ENCODE peak calls at places on chromosome 14, in five cellular contexts. I is activated CD4-positive, CD25-positive, alpha-beta regulatory T cell; A is CD8-positive, alpha-beta T cell; V is GM23248; W is NCI-H2029 treated with DMSO at 0.1 percent for 48 hours. H is an unnamed sample.

GRCh38 chr14:97113339-97113738 is 316.2 kb downstream of the VRK1 start:
- DNase-seq in I (no peak), A (no peak), V (no peak), W (no peak), H (no peak)

GRCh38 chr14:29320261-29320660 is 553.7 kb downstream of the FOXG1 start:
- DNase-seq in I (no peak), A (no peak), V (peak; percentile 6), W (no peak), H (no peak)

GRCh38 chr14:41362134-41362533 is 244.5 kb upstream of the LRFN5 start:
- DNase-seq in I (no peak), A (no peak), V (peak; percentile 1), W (no peak), H (no peak)

GRCh38 chr14:103019236-103019635 is 38.1 kb downstream of the CDC42BPB start:
- DNase-seq in I (no peak), A (no peak), V (no peak), W (no peak), H (no peak)

GRCh38 chr14:102795060-102795925 is 18.0 kb downstream of the TRAF3 start:
- DNase-seq in I (no peak), A (peak; percentile 48), V (peak; percentile 93), W (peak; percentile 16), H (no peak)

GRCh38 chr14:61653507-61653906 is 41.8 kb upstream of the HIF1A start:
- DNase-seq in I (no peak), A (no peak), V (peak; percentile 88), W (no peak), H (no peak)

GRCh38 chr14:89241265-89241664 is 175.8 kb downstream of the FOXN3 start:
- DNase-seq in I (no peak), A (no peak), V (no peak), W (no peak), H (no peak)

GRCh38 chr14:66508846-66509621 is 1.1 kb downstream of the GPHN start:
- DNase-seq in I (peak; percentile 9), A (peak; percentile 22), V (peak; percentile 61), W (no peak), H (peak; percentile 16)

GRCh38 chr14:69853774-69854173 is 25.4 kb upstream of the SMOC1 start:
- DNase-seq in I (no peak), A (no peak), V (no peak), W (no peak), H (no peak)

GRCh38 chr14:49992901-49993335 is 100.0 kb downstream of the ARF6 start:
- DNase-seq in I (peak; percentile 14), A (no peak), V (peak; percentile 95), W (no peak), H (no peak)

GRCh38 chr14:105547741-105548169 is 21.4 kb downstream of the TMEM121 start:
- DNase-seq in I (no peak), A (no peak), V (no peak), W (no peak), H (no peak)

GRCh38 chr14:82070040-82070439 is 536.4 kb upstream of the SEL1L start:
- DNase-seq in I (no peak), A (no peak), V (no peak), W (no peak), H (no peak)

GRCh38 chr14:38120109-38120508 is 87.6 kb upstream of the SSTR1 start:
- DNase-seq in I (no peak), A (no peak), V (no peak), W (no peak), H (peak; percentile 43)

GRCh38 chr14:68234101-68234905 is 414.7 kb downstream of the RAD51B start:
- DNase-seq in I (no peak), A (no peak), V (no peak), W (no peak), H (no peak)

GRCh38 chr14:65997350-65997749 is 488.8 kb upstream of the CCDC196 start:
- DNase-seq in I (no peak), A (no peak), V (no peak), W (no peak), H (no peak)

GRCh38 chr14:105591052-105591451 is 64.7 kb downstream of the TMEM121 start:
- DNase-seq in I (no peak), A (no peak), V (no peak), W (no peak), H (no peak)

GRCh38 chr14:29548948-29549370 is 378.7 kb downstream of the PRKD1 start:
- DNase-seq in I (no peak), A (no peak), V (peak; percentile 81), W (peak; percentile 81), H (no peak)

GRCh38 chr14:103542545-103543088 is 13.6 kb downstream of the TRMT61A start:
- DNase-seq in I (no peak), A (no peak), V (peak; percentile 67), W (no peak), H (no peak)

GRCh38 chr14:33810308-33810707 is 140.6 kb downstream of the EGLN3 start:
- DNase-seq in I (no peak), A (no peak), V (no peak), W (peak; percentile 91), H (no peak)

GRCh38 chr14:51822499-51822898 is 37.9 kb upstream of the GNG2 start:
- DNase-seq in I (no peak), A (no peak), V (peak; percentile 22), W (no peak), H (no peak)

GRCh38 chr14:37579250-37579649 is 15.8 kb downstream of the FOXA1 start:
- DNase-seq in I (no peak), A (no peak), V (no peak), W (no peak), H (no peak)

GRCh38 chr14:74217672-74218448 is 21.4 kb upstream of the VSX2 start:
- DNase-seq in I (peak; percentile 67), A (peak; percentile 65), V (peak; percentile 81), W (no peak), H (peak; percentile 52)

GRCh38 chr14:70812124-70812818 is 3.0 kb upstream of the MAP3K9 start:
- DNase-seq in I (no peak), A (no peak), V (no peak), W (no peak), H (no peak)

GRCh38 chr14:87754512-87755223 is 238.3 kb downstream of the GALC start:
- DNase-seq in I (no peak), A (no peak), V (no peak), W (no peak), H (no peak)

GRCh38 chr14:93059917-93060545 is 55.7 kb downstream of the ITPK1 start:
- DNase-seq in I (no peak), A (peak; percentile 37), V (no peak), W (no peak), H (no peak)

GRCh38 chr14:55188686-55189295 is 2.6 kb downstream of the DLGAP5 start:
- DNase-seq in I (no peak), A (no peak), V (peak; percentile 61), W (no peak), H (no peak)

GRCh38 chr14:103186241-103186835 is 63.1 kb downstream of the TNFAIP2 start:
- DNase-seq in I (no peak), A (no peak), V (no peak), W (no peak), H (no peak)

GRCh38 chr14:94550041-94550440 is 11.2 kb upstream of the SERPINA4 start:
- DNase-seq in I (no peak), A (no peak), V (no peak), W (no peak), H (no peak)

H was measured in immature natural killer cell.